ENCODE peak calls at places on chromosome 11, in seven cellular contexts. M is T follicular helper cell, V is WTC11, P is substantia nigra, N is erythroblast, C is MV-4-11, O is PC-9. R is an unnamed sample.
A peak's percentile ranks its signal among the peaks of the same experiment; 100 is the strongest.

GRCh38 chr11:10539339-10539738 is 1.6 kb downstream of the RNF141 start:
- DNase-seq in M (no peak), V (no peak), P (no peak), N (no peak), C (no peak), O (peak; percentile 65), R (no peak)

GRCh38 chr11:129295746-129296145 is 79.9 kb upstream of the BARX2 start:
- DNase-seq in M (no peak), V (no peak), P (no peak), N (no peak), C (no peak), O (no peak), R (no peak)

GRCh38 chr11:86138958-86139357 is 70.1 kb upstream of the PICALM start:
- DNase-seq in M (no peak), V (no peak), P (no peak), N (no peak), C (peak; percentile 94), O (peak; percentile 63), R (no peak)

GRCh38 chr11:108915666-108916065 is 250.8 kb downstream of the DDX10 start:
- DNase-seq in M (no peak), V (no peak), P (no peak), N (no peak), C (no peak), O (no peak), R (no peak)

GRCh38 chr11:63915961-63916836 is 765 bp downstream of the RCOR2 start:
- DNase-seq in M (no peak), V (peak; percentile 96), P (peak; percentile 51), N (peak; percentile 44), C (peak; percentile 7), O (no peak), R (peak; percentile 36)

GRCh38 chr11:72216638-72217037 is at the start of gene FOLR2:
- DNase-seq in M (no peak), V (no peak), P (no peak), N (no peak), C (no peak), O (no peak), R (no peak)

GRCh38 chr11:2767751-2768150 is 68.0 kb upstream of the KCNQ1OT1 start:
- DNase-seq in M (no peak), V (peak; percentile 4), P (no peak), N (no peak), C (no peak), O (no peak), R (no peak)

GRCh38 chr11:29996016-29996415 is 20.8 kb downstream of the KCNA4 start:
- DNase-seq in M (no peak), V (no peak), P (no peak), N (no peak), C (no peak), O (no peak), R (no peak)

R was measured in Calu3.